ENCODE peak calls at places on chromosomes 5 and 9, in four cellular contexts. One of them, this sample, is unnamed.

GRCh38 chr9:14221558-14221957 is 92.4 kb downstream of the NFIB start:
- DNase-seq in Peyer's patch: no peak
- DNase-seq in transverse colon: no peak
- DNase-seq in heart right ventricle: no peak
- DNase-seq in this sample: no peak

GRCh38 chr9:132069046-132069898 is 10.4 kb downstream of the MED27 start:
- DNase-seq in Peyer's patch: no peak
- DNase-seq in transverse colon: no peak
- DNase-seq in heart right ventricle: no peak
- DNase-seq in this sample: no peak

GRCh38 chr9:119801311-119801710 is 432.1 kb upstream of the BRINP1 start:
- DNase-seq in Peyer's patch: no peak
- DNase-seq in transverse colon: no peak
- DNase-seq in heart right ventricle: no peak
- DNase-seq in this sample: no peak

GRCh38 chr9:113602126-113603119 is 138.9 kb downstream of the RGS3 start:
- DNase-seq in Peyer's patch: peak
- DNase-seq in transverse colon: peak
- DNase-seq in heart right ventricle: peak
- DNase-seq in this sample: no peak

GRCh38 chr9:97934321-97935115 is 3.5 kb downstream of the HEMGN start:
- DNase-seq in Peyer's patch: no peak
- DNase-seq in transverse colon: no peak
- DNase-seq in heart right ventricle: no peak
- DNase-seq in this sample: no peak

GRCh38 chr9:16417749-16418148 is 452.7 kb downstream of the BNC2 start:
- DNase-seq in Peyer's patch: no peak
- DNase-seq in transverse colon: no peak
- DNase-seq in heart right ventricle: no peak
- DNase-seq in this sample: no peak

GRCh38 chr9:112065781-112066606 is 109.1 kb downstream of the SUSD1 start:
- DNase-seq in Peyer's patch: peak
- DNase-seq in transverse colon: peak
- DNase-seq in heart right ventricle: no peak
- DNase-seq in this sample: no peak

GRCh38 chr5:144460608-144461007 is 289.9 kb downstream of the KCTD16 start:
- DNase-seq in Peyer's patch: no peak
- DNase-seq in transverse colon: no peak
- DNase-seq in heart right ventricle: no peak
- DNase-seq in this sample: no peak

GRCh38 chr5:80975065-80975464 is 14.9 kb downstream of the RASGRF2 start:
- DNase-seq in Peyer's patch: no peak
- DNase-seq in transverse colon: no peak
- DNase-seq in heart right ventricle: no peak
- DNase-seq in this sample: no peak

GRCh38 chr9:14348241-14349140 is 34.5 kb upstream of the NFIB start:
- DNase-seq in Peyer's patch: peak
- DNase-seq in transverse colon: no peak
- DNase-seq in heart right ventricle: peak
- DNase-seq in this sample: no peak

GRCh38 chr9:72602629-72603028 is 81.2 kb downstream of the TMC1 start:
- DNase-seq in Peyer's patch: no peak
- DNase-seq in transverse colon: no peak
- DNase-seq in heart right ventricle: no peak
- DNase-seq in this sample: no peak

GRCh38 chr5:125487231-125487630 is 740.8 kb upstream of the ZNF608 start:
- DNase-seq in Peyer's patch: no peak
- DNase-seq in transverse colon: no peak
- DNase-seq in heart right ventricle: no peak
- DNase-seq in this sample: no peak

GRCh38 chr9:78605029-78605930 is 308.4 kb downstream of the PSAT1 start:
- DNase-seq in Peyer's patch: no peak
- DNase-seq in transverse colon: no peak
- DNase-seq in heart right ventricle: no peak
- DNase-seq in this sample: no peak

GRCh38 chr5:14505310-14506140 is 76.1 kb upstream of the OTULINL start:
- DNase-seq in Peyer's patch: no peak
- DNase-seq in transverse colon: no peak
- DNase-seq in heart right ventricle: no peak
- DNase-seq in this sample: no peak
- TF ChIP-seq CTCF in Peyer's patch: no peak
- TF ChIP-seq CTCF in transverse colon: no peak
- TF ChIP-seq CTCF in heart right ventricle: peak
- TF ChIP-seq CTCF in this sample: no peak

GRCh38 chr9:91071185-91071990 is 269.8 kb downstream of the SYK start:
- DNase-seq in Peyer's patch: no peak
- DNase-seq in transverse colon: no peak
- DNase-seq in heart right ventricle: no peak
- DNase-seq in this sample: no peak
- H3K4me3 ChIP-seq in Peyer's patch: no peak
- H3K4me3 ChIP-seq in transverse colon: no peak
- H3K4me3 ChIP-seq in heart right ventricle: no peak
- H3K4me3 ChIP-seq in this sample: no peak

GRCh38 chr5:149610583-149611250 is 29.4 kb downstream of the ARHGEF37 start:
- DNase-seq in Peyer's patch: no peak
- DNase-seq in transverse colon: no peak
- DNase-seq in heart right ventricle: no peak
- DNase-seq in this sample: no peak

GRCh38 chr5:149614034-149614907 is 33.0 kb downstream of the ARHGEF37 start:
- DNase-seq in Peyer's patch: no peak
- DNase-seq in transverse colon: no peak
- DNase-seq in heart right ventricle: no peak
- DNase-seq in this sample: no peak

GRCh38 chr5:149608936-149609502 is 27.7 kb downstream of the ARHGEF37 start:
- DNase-seq in Peyer's patch: no peak
- DNase-seq in transverse colon: no peak
- DNase-seq in heart right ventricle: no peak
- DNase-seq in this sample: no peak

GRCh38 chr5:149609640-149610297 is 28.5 kb downstream of the ARHGEF37 start:
- DNase-seq in Peyer's patch: no peak
- DNase-seq in transverse colon: no peak
- DNase-seq in heart right ventricle: no peak
- DNase-seq in this sample: no peak

GRCh38 chr5:149611327-149611726 is 30.0 kb downstream of the ARHGEF37 start:
- DNase-seq in Peyer's patch: peak
- DNase-seq in transverse colon: peak
- DNase-seq in heart right ventricle: no peak
- DNase-seq in this sample: no peak
- H3K27ac ChIP-seq in Peyer's patch: no peak
- H3K27ac ChIP-seq in transverse colon: peak
- H3K27ac ChIP-seq in heart right ventricle: no peak
- H3K27ac ChIP-seq in this sample: peak

GRCh38 chr5:147668385-147668784 is 114.1 kb downstream of the JAKMIP2 start:
- DNase-seq in Peyer's patch: no peak
- DNase-seq in transverse colon: no peak
- DNase-seq in heart right ventricle: no peak
- DNase-seq in this sample: no peak
- TF ChIP-seq CTCF in Peyer's patch: no peak
- TF ChIP-seq CTCF in transverse colon: no peak
- TF ChIP-seq CTCF in heart right ventricle: no peak
- TF ChIP-seq CTCF in this sample: no peak

GRCh38 chr9:6566409-6567139 is 79.0 kb downstream of the GLDC start:
- DNase-seq in Peyer's patch: no peak
- DNase-seq in transverse colon: no peak
- DNase-seq in heart right ventricle: no peak
- DNase-seq in this sample: peak
- H3K4me3 ChIP-seq in Peyer's patch: no peak
- H3K4me3 ChIP-seq in transverse colon: no peak
- H3K4me3 ChIP-seq in heart right ventricle: no peak
- H3K4me3 ChIP-seq in this sample: peak

This sample was measured in dorsolateral prefrontal cortex.